ENCODE peak calls at places on chromosomes 12 and 14, in five cellular contexts. M, K, T, B and L are unnamed samples.

GRCh38 chr14:100342195-100342594 is 19.1 kb downstream of the SLC25A47 start:
- DNase-seq in M (no peak), K (no peak), T (no peak), B (no peak), L (no peak)

GRCh38 chr12:84397279-84397678 is 515.3 kb downstream of the SLC6A15 start:
- DNase-seq in M (no peak), K (no peak), T (no peak), B (no peak), L (no peak)

GRCh38 chr12:76586764-76587395 is 27.3 kb upstream of the OSBPL8 start:
- DNase-seq in M (no peak), K (no peak), T (peak; percentile 39), B (peak; percentile 73), L (no peak)

GRCh38 chr12:59372971-59373370 is 222.9 kb upstream of the SLC16A7 start:
- DNase-seq in M (no peak), K (no peak), T (peak; percentile 11), B (no peak), L (no peak)

GRCh38 chr14:80313806-80314205 is 102.5 kb upstream of the DIO2 start:
- DNase-seq in M (no peak), K (peak; percentile 18), T (no peak), B (no peak), L (no peak)

GRCh38 chr12:100332852-100333251 is 24.0 kb upstream of the SLC17A8 start:
- DNase-seq in M (no peak), K (no peak), T (no peak), B (no peak), L (no peak)

GRCh38 chr12:25053021-25053271 is 104.0 kb upstream of the BCAT1 start:
- DNase-seq in M (no peak), K (no peak), T (no peak), B (peak; percentile 73), L (no peak)

GRCh38 chr14:99910337-99911268 is 117.4 kb downstream of the EML1 start:
- DNase-seq in M (no peak), K (peak; percentile 81), T (peak; percentile 60), B (no peak), L (peak; percentile 32)

GRCh38 chr12:2287151-2287550 is 234.4 kb downstream of the CACNA1C start:
- DNase-seq in M (no peak), K (no peak), T (no peak), B (no peak), L (no peak)

GRCh38 chr14:80844872-80845271 is 96.7 kb downstream of the CEP128 start:
- DNase-seq in M (no peak), K (no peak), T (no peak), B (no peak), L (no peak)

GRCh38 chr12:95102916-95103671 is 29.7 kb upstream of the NR2C1 start:
- DNase-seq in M (no peak), K (no peak), T (peak; percentile 99), B (no peak), L (no peak)

GRCh38 chr14:66105819-66106218 is 380.4 kb upstream of the CCDC196 start:
- DNase-seq in M (no peak), K (no peak), T (no peak), B (no peak), L (no peak)

GRCh38 chr14:58738876-58739275 is 101.1 kb downstream of the DACT1 start:
- DNase-seq in M (no peak), K (no peak), T (no peak), B (no peak), L (no peak)

GRCh38 chr14:105197274-105197673 is 16.2 kb upstream of the NUDT14 start:
- DNase-seq in M (no peak), K (peak; percentile 48), T (no peak), B (no peak), L (no peak)

GRCh38 chr12:92561543-92561899 is 141.3 kb upstream of the PLEKHG7 start:
- DNase-seq in M (no peak), K (peak; percentile 84), T (no peak), B (no peak), L (no peak)

GRCh38 chr12:117580718-117581062 is 219.3 kb upstream of the NOS1 start:
- DNase-seq in M (no peak), K (no peak), T (peak; percentile 51), B (no peak), L (no peak)

GRCh38 chr14:39488600-39488999 is 56.4 kb upstream of the FBXO33 start:
- DNase-seq in M (no peak), K (no peak), T (no peak), B (no peak), L (no peak)

GRCh38 chr14:77044776-77045569 is 16.5 kb upstream of the IRF2BPL start:
- DNase-seq in M (no peak), K (peak; percentile 78), T (no peak), B (no peak), L (no peak)

GRCh38 chr12:27396416-27396815 is 50.1 kb upstream of the SMCO2 start:
- DNase-seq in M (no peak), K (no peak), T (no peak), B (no peak), L (no peak)

GRCh38 chr12:46674126-46674525 is 151.7 kb downstream of the SLC38A4 start:
- DNase-seq in M (no peak), K (no peak), T (no peak), B (no peak), L (no peak)

GRCh38 chr12:85441740-85442139 is 161.7 kb downstream of the ALX1 start:
- DNase-seq in M (no peak), K (no peak), T (peak; percentile 2), B (no peak), L (no peak)

GRCh38 chr12:116065561-116065960 is 211.9 kb downstream of the MED13L start:
- DNase-seq in M (no peak), K (no peak), T (no peak), B (no peak), L (no peak)

GRCh38 chr12:18457362-18457761 is 196.0 kb downstream of the PIK3C2G start:
- DNase-seq in M (no peak), K (no peak), T (no peak), B (no peak), L (no peak)

GRCh38 chr12:112530941-112531340 is 112.2 kb downstream of the PTPN11 start:
- DNase-seq in M (no peak), K (no peak), T (no peak), B (no peak), L (no peak)